ENCODE peak calls at places on chromosomes 16 and 17, in seven cellular contexts. P is DMS153; L is iPS-NIHi11; X is T-cell; Y is cardiac muscle cell; D is Calu3; B is stimulated activated CD4-positive, alpha-beta T cell treated with anti-CD3 and anti-CD28 coated beads, Interleukin-1b, Interleukin-23, amount 100 ng/mL, for 24 hours. U is an unnamed sample.
A peak's percentile ranks its signal among the peaks of the same experiment; 100 is the strongest.

GRCh38 chr17:59846391-59847165 is 46.2 kb downstream of the TUBD1 start:
- DNase-seq in B (no peak), P (peak; percentile 82), X (no peak), D (peak; percentile 64), L (no peak), Y (peak; percentile 87), U (no peak)

GRCh38 chr16:59192551-59193199 is 458.6 kb upstream of the GOT2 start:
- DNase-seq in D (peak; percentile 37), X (peak; percentile 2), B (no peak), P (no peak), L (peak; percentile 43), Y (no peak), U (no peak)

GRCh38 chr16:19717319-19717718 is 708 bp downstream of the KNOP1 start:
- DNase-seq in D (no peak), X (no peak), L (peak; percentile 44), P (no peak), Y (no peak), B (no peak), U (no peak)

GRCh38 chr17:47700471-47701449 is 6.8 kb downstream of the TBKBP1 start:
- DNase-seq in B (no peak), P (no peak), Y (no peak), L (no peak), X (no peak), D (no peak), U (no peak)

GRCh38 chr17:80830020-80830780 is 161.4 kb upstream of the CHMP6 start:
- DNase-seq in D (no peak), L (no peak), Y (no peak), B (no peak), X (no peak), P (no peak), U (no peak)

GRCh38 chr17:42311240-42312034 is 23.1 kb downstream of the STAT5A start:
- DNase-seq in L (no peak), X (no peak), Y (peak; percentile 98), B (no peak), P (no peak), D (no peak), U (peak; percentile 92)

GRCh38 chr17:1329745-1330343 is 50.4 kb downstream of the TRARG1 start:
- DNase-seq in Y (no peak), D (no peak), B (no peak), P (no peak), L (no peak), X (no peak), U (no peak)

GRCh38 chr16:20681821-20682736 is 15.4 kb downstream of the ACSM1 start:
- DNase-seq in P (no peak), L (no peak), B (no peak), Y (peak; percentile 11), D (no peak), X (no peak), U (no peak)

GRCh38 chr17:15092762-15093161 is 172.4 kb downstream of the PMP22 start:
- DNase-seq in B (no peak), L (no peak), D (no peak), P (no peak), Y (no peak), X (no peak), U (no peak)